ENCODE peak calls at places on chromosomes 3 and 15, in eight cellular contexts. U is activated naive CD4-positive, alpha-beta T cell treated with Interleukin-2 at 50 U/mL for 16 hours; T is NCI-H748 treated with DMSO at 0.1 percent for 48 hours; N is kidney glomerular epithelial cell; H is HuH-7; D is B cell; J is naive thymus-derived CD8-positive, alpha-beta T cell; C is NCI-H1092 treated with DMSO at 0.1 percent for 48 hours. R is an unnamed sample.

GRCh38 chr3:175381685-175382084 is 522.6 kb downstream of the NAALADL2 start:
- DNase-seq in U (no peak), H (no peak), N (no peak), C (no peak), J (no peak), T (no peak), D (no peak), R (no peak)

GRCh38 chr15:35545316-35545824 is 595 bp downstream of the DPH6 start:
- DNase-seq in U (peak; percentile 27), D (no peak), C (peak; percentile 60), J (no peak), T (no peak), N (peak; percentile 84), H (peak; percentile 14), R (no peak)

GRCh38 chr3:168956087-168956486 is 707.4 kb downstream of the MECOM start:
- DNase-seq in H (no peak), D (no peak), C (no peak), T (no peak), J (no peak), U (no peak), N (no peak), R (peak; percentile 49)

GRCh38 chr15:91787198-91787597 is 66.3 kb upstream of the SLCO3A1 start:
- DNase-seq in C (no peak), J (no peak), T (peak; percentile 36), H (no peak), D (no peak), N (no peak), U (no peak), R (no peak)

GRCh38 chr15:59237854-59238252 is 31.2 kb downstream of the LDHAL6B start:
- DNase-seq in U (no peak), D (no peak), H (peak; percentile 18), C (no peak), J (no peak), N (no peak), T (no peak), R (no peak)

GRCh38 chr15:25345943-25346342 is 92.9 kb downstream of the UBE3A start:
- DNase-seq in T (no peak), D (no peak), C (no peak), J (no peak), H (peak; percentile 5), N (no peak), U (no peak), R (no peak)

GRCh38 chr3:46693897-46694235 is 387 bp upstream of the ALS2CL start:
- DNase-seq in J (peak; percentile 42), C (no peak), N (no peak), H (no peak), T (no peak), D (peak; percentile 63), U (peak; percentile 54), R (no peak)

GRCh38 chr3:187623285-187623814 is 46.8 kb downstream of the SST start:
- DNase-seq in D (no peak), U (no peak), N (no peak), C (no peak), H (no peak), T (no peak), J (no peak), R (peak; percentile 66)

GRCh38 chr3:34650131-34650530 is 851.7 kb downstream of the PDCD6IP start:
- DNase-seq in N (no peak), C (no peak), U (no peak), H (no peak), D (no peak), T (no peak), J (no peak), R (no peak)

GRCh38 chr3:139909836-139910235 is 25.1 kb upstream of the CLSTN2 start:
- DNase-seq in J (no peak), T (no peak), H (no peak), U (no peak), D (no peak), N (no peak), C (no peak), R (no peak)

GRCh38 chr3:130850044-130850797 is 43.7 kb upstream of the ATP2C1 start:
- DNase-seq in T (no peak), U (peak; percentile 57), H (no peak), C (peak; percentile 84), D (no peak), N (no peak), J (no peak), R (peak; percentile 83)

GRCh38 chr3:188001052-188001567 is 152.8 kb upstream of the LPP start:
- DNase-seq in H (no peak), J (no peak), D (no peak), N (no peak), U (no peak), T (no peak), C (peak; percentile 80), R (peak; percentile 44)

GRCh38 chr3:73883497-73883896 is 258.8 kb upstream of the PDZRN3 start:
- DNase-seq in J (no peak), T (no peak), N (no peak), H (no peak), C (no peak), U (no peak), D (no peak), R (no peak)

GRCh38 chr15:98845138-98845884 is 162.3 kb downstream of the PGPEP1L start:
- DNase-seq in J (no peak), U (no peak), C (no peak), T (no peak), D (no peak), N (peak; percentile 18), H (no peak), R (no peak)

GRCh38 chr15:39028069-39028468 is 463.5 kb upstream of the RASGRP1 start:
- DNase-seq in C (no peak), T (no peak), H (no peak), J (no peak), U (no peak), D (no peak), N (no peak), R (no peak)

GRCh38 chr15:94877833-94878232 is 646.5 kb downstream of the MCTP2 start:
- DNase-seq in D (no peak), H (no peak), T (no peak), U (no peak), N (no peak), C (no peak), J (no peak), R (no peak)

GRCh38 chr3:183211390-183211789 is 41.7 kb upstream of the B3GNT5 start:
- DNase-seq in N (no peak), H (peak; percentile 40), T (no peak), D (no peak), U (no peak), C (no peak), J (no peak), R (no peak)

GRCh38 chr3:187807086-187807862 is 62.0 kb upstream of the BCL6 start:
- DNase-seq in U (peak; percentile 64), J (no peak), H (no peak), N (peak; percentile 68), D (no peak), C (no peak), T (no peak), R (no peak)

GRCh38 chr3:176867681-176868663 is 329.3 kb downstream of the TBL1XR1 start:
- DNase-seq in N (no peak), J (no peak), T (peak; percentile 80), U (no peak), H (no peak), D (no peak), C (peak; percentile 95), R (peak; percentile 97)